ENCODE peak calls at places on chromosomes 16 and 17, in ten cellular contexts. O, T, I, X, F, C, A, R, J and N are unnamed samples.

GRCh38 chr16:56589141-56590039 is at the start of gene MT3:
- DNase-seq in O (no peak), T (no peak), I (no peak), X (no peak), F (no peak), C (no peak), A (no peak), R (no peak), J (peak), N (no peak)

GRCh38 chr17:50270430-50271172 is 3.7 kb upstream of the TMEM92 start:
- DNase-seq in O (peak), T (no peak), I (no peak), X (no peak), F (peak), C (no peak), A (no peak), R (no peak), J (no peak), N (peak)

GRCh38 chr17:47694018-47694817 is at the start of gene TBKBP1:
- DNase-seq in O (no peak), T (peak), I (peak), X (peak), F (no peak), C (no peak), A (peak), R (no peak), J (no peak), N (peak)

GRCh38 chr17:73841431-73842060 is 197.3 kb upstream of the SDK2 start:
- DNase-seq in O (no peak), T (peak), I (peak), X (no peak), F (no peak), C (no peak), A (no peak), R (peak), J (no peak), N (peak)

GRCh38 chr17:58337126-58337599 is 8.6 kb upstream of the TSPOAP1 start:
- DNase-seq in O (peak), T (no peak), I (no peak), X (no peak), F (no peak), C (peak), A (peak), R (no peak), J (no peak), N (no peak)

GRCh38 chr16:629289-630023 is 1.3 kb upstream of the WFIKKN1 start:
- DNase-seq in O (peak), T (no peak), I (no peak), X (no peak), F (no peak), C (no peak), A (no peak), R (no peak), J (no peak), N (peak)

GRCh38 chr17:17358866-17359265 is 55.7 kb downstream of the NT5M start:
- DNase-seq in O (peak), T (no peak), I (no peak), X (no peak), F (no peak), C (no peak), A (no peak), R (no peak), J (no peak), N (no peak)

GRCh38 chr17:51389875-51390274 is 129.5 kb downstream of the UTP18 start:
- DNase-seq in O (no peak), T (no peak), I (no peak), X (no peak), F (no peak), C (no peak), A (no peak), R (no peak), J (no peak), N (no peak)

GRCh38 chr16:79658301-79659001 is 57.9 kb upstream of the MAF start:
- DNase-seq in O (no peak), T (peak), I (no peak), X (no peak), F (peak), C (no peak), A (no peak), R (peak), J (peak), N (peak)

GRCh38 chr16:54507091-54507490 is 220.5 kb upstream of the IRX3 start:
- DNase-seq in O (no peak), T (no peak), I (no peak), X (no peak), F (no peak), C (no peak), A (no peak), R (no peak), J (no peak), N (no peak)

GRCh38 chr16:85724126-85724879 is 26.6 kb downstream of the C16orf74 start:
- DNase-seq in O (no peak), T (no peak), I (no peak), X (no peak), F (no peak), C (no peak), A (no peak), R (no peak), J (no peak), N (no peak)

GRCh38 chr16:54630284-54630967 is 300.2 kb upstream of the IRX5 start:
- DNase-seq in O (no peak), T (no peak), I (no peak), X (no peak), F (no peak), C (no peak), A (no peak), R (no peak), J (no peak), N (no peak)

GRCh38 chr17:67974598-67975066 is 21.6 kb downstream of the C17orf58 start:
- DNase-seq in O (no peak), T (no peak), I (no peak), X (no peak), F (no peak), C (no peak), A (no peak), R (no peak), J (no peak), N (no peak)

GRCh38 chr17:18974407-18975149 is 22.6 kb downstream of the SLC5A10 start:
- DNase-seq in O (no peak), T (no peak), I (no peak), X (no peak), F (no peak), C (no peak), A (no peak), R (peak), J (no peak), N (no peak)

GRCh38 chr16:2874584-2875362 is 8.2 kb upstream of the FLYWCH2 start:
- DNase-seq in O (peak), T (peak), I (peak), X (peak), F (peak), C (peak), A (peak), R (peak), J (peak), N (peak)

GRCh38 chr17:1803280-1803679 is 26.4 kb downstream of the SMYD4 start:
- DNase-seq in O (no peak), T (no peak), I (no peak), X (no peak), F (no peak), C (no peak), A (no peak), R (no peak), J (no peak), N (no peak)

GRCh38 chr17:83010323-83011200 is 68.8 kb upstream of the METRNL start:
- DNase-seq in O (peak), T (no peak), I (no peak), X (no peak), F (no peak), C (no peak), A (no peak), R (no peak), J (no peak), N (no peak)

GRCh38 chr16:13961099-13961811 is 41.3 kb downstream of the ERCC4 start:
- DNase-seq in O (no peak), T (no peak), I (no peak), X (no peak), F (no peak), C (no peak), A (no peak), R (no peak), J (no peak), N (peak)

GRCh38 chr17:40433551-40434384 is 9.5 kb upstream of the IGFBP4 start:
- DNase-seq in O (no peak), T (no peak), I (peak), X (no peak), F (no peak), C (no peak), A (no peak), R (no peak), J (no peak), N (peak)

GRCh38 chr16:11781773-11782172 is 15.3 kb downstream of the ZC3H7A start:
- DNase-seq in O (no peak), T (no peak), I (no peak), X (no peak), F (no peak), C (no peak), A (no peak), R (peak), J (peak), N (peak)

GRCh38 chr16:1426734-1427451 is 4.0 kb upstream of the PERCC1 start:
- DNase-seq in O (no peak), T (no peak), I (no peak), X (no peak), F (no peak), C (no peak), A (no peak), R (no peak), J (no peak), N (peak)

GRCh38 chr16:50296807-50297206 is 30.5 kb downstream of the ADCY7 start:
- DNase-seq in O (peak), T (no peak), I (no peak), X (no peak), F (no peak), C (no peak), A (no peak), R (no peak), J (no peak), N (no peak)

GRCh38 chr17:56772442-56772841 is 61.3 kb downstream of the C17orf67 start:
- DNase-seq in O (no peak), T (no peak), I (no peak), X (no peak), F (no peak), C (no peak), A (no peak), R (no peak), J (no peak), N (no peak)

GRCh38 chr16:68844211-68844564 is 857 bp downstream of the TANGO6 start:
- DNase-seq in O (no peak), T (no peak), I (no peak), X (no peak), F (no peak), C (peak), A (no peak), R (no peak), J (no peak), N (no peak)

GRCh38 chr17:81608082-81608481 is 28.8 kb downstream of the NPLOC4 start:
- DNase-seq in O (peak), T (no peak), I (no peak), X (no peak), F (no peak), C (no peak), A (no peak), R (no peak), J (no peak), N (no peak)

GRCh38 chr17:21689604-21690003 is 2.7 kb upstream of the KCNJ18 start:
- DNase-seq in O (peak), T (peak), I (no peak), X (no peak), F (no peak), C (no peak), A (no peak), R (peak), J (no peak), N (peak)

GRCh38 chr16:78198299-78198698 is 98.8 kb downstream of the WWOX start:
- DNase-seq in O (no peak), T (no peak), I (no peak), X (no peak), F (no peak), C (no peak), A (no peak), R (no peak), J (no peak), N (no peak)

GRCh38 chr17:76139801-76140660 is 1.0 kb downstream of the FOXJ1 start:
- DNase-seq in O (peak), T (no peak), I (peak), X (peak), F (no peak), C (no peak), A (no peak), R (no peak), J (no peak), N (no peak)

GRCh38 chr17:81156866-81157805 is 8.2 kb upstream of the PVALEF start:
- DNase-seq in O (no peak), T (no peak), I (no peak), X (no peak), F (no peak), C (no peak), A (no peak), R (no peak), J (no peak), N (no peak)

GRCh38 chr17:39231587-39232551 is 6.1 kb upstream of the STAC2 start:
- DNase-seq in O (no peak), T (peak), I (peak), X (peak), F (no peak), C (peak), A (peak), R (no peak), J (no peak), N (peak)

GRCh38 chr17:49576121-49576905 is 642 bp downstream of the NXPH3 start:
- DNase-seq in O (peak), T (peak), I (peak), X (no peak), F (no peak), C (no peak), A (no peak), R (peak), J (no peak), N (peak)

GRCh38 chr16:4032768-4033167 is 83.5 kb downstream of the ADCY9 start:
- DNase-seq in O (peak), T (no peak), I (no peak), X (peak), F (peak), C (no peak), A (no peak), R (no peak), J (peak), N (no peak)

GRCh38 chr17:21263351-21263750 is 10.1 kb upstream of the NATD1 start:
- DNase-seq in O (no peak), T (no peak), I (no peak), X (no peak), F (no peak), C (no peak), A (no peak), R (peak), J (no peak), N (no peak)

GRCh38 chr17:38740016-38740415 is 8.1 kb downstream of the PCGF2 start:
- DNase-seq in O (no peak), T (no peak), I (no peak), X (no peak), F (no peak), C (no peak), A (no peak), R (no peak), J (no peak), N (no peak)